ENCODE peak calls at places on chromosomes 2 and 18, in four cellular contexts. One of them, this sample, is unnamed.

GRCh38 chr2:132953771-132954170 is 283.8 kb upstream of the LYPD1 start:
- DNase-seq in Peyer's patch: no peak
- DNase-seq in GM12865: peak
- DNase-seq in DMS153: no peak
- DNase-seq in this sample: no peak

GRCh38 chr2:152421521-152422367 is 86.8 kb downstream of the FMNL2 start:
- DNase-seq in DMS153: peak
- DNase-seq in Peyer's patch: no peak
- DNase-seq in GM12865: peak
- DNase-seq in this sample: peak

GRCh38 chr2:200338692-200339091 is 32.2 kb downstream of the SPATS2L start:
- DNase-seq in GM12865: no peak
- DNase-seq in Peyer's patch: no peak
- DNase-seq in DMS153: no peak
- DNase-seq in this sample: no peak

GRCh38 chr2:203396667-203397066 is 68.5 kb downstream of the ABI2 start:
- DNase-seq in Peyer's patch: no peak
- DNase-seq in DMS153: no peak
- DNase-seq in GM12865: no peak
- DNase-seq in this sample: no peak

GRCh38 chr2:106812377-106812776 is 73.6 kb downstream of the ST6GAL2 start:
- DNase-seq in DMS153: no peak
- DNase-seq in Peyer's patch: no peak
- DNase-seq in GM12865: no peak
- DNase-seq in this sample: no peak

GRCh38 chr18:74040459-74041332 is 106.9 kb downstream of the FBXO15 start:
- DNase-seq in DMS153: no peak
- DNase-seq in Peyer's patch: peak
- DNase-seq in GM12865: peak
- DNase-seq in this sample: peak

GRCh38 chr18:12862874-12863482 is 21.1 kb downstream of the PTPN2 start:
- DNase-seq in GM12865: no peak
- DNase-seq in Peyer's patch: no peak
- DNase-seq in DMS153: no peak
- DNase-seq in this sample: no peak

GRCh38 chr2:151634726-151635467 is 99.4 kb downstream of the NEB start:
- DNase-seq in GM12865: no peak
- DNase-seq in Peyer's patch: no peak
- DNase-seq in DMS153: no peak
- DNase-seq in this sample: no peak

GRCh38 chr2:220090050-220090449 is 462.6 kb downstream of the SLC4A3 start:
- DNase-seq in DMS153: no peak
- DNase-seq in Peyer's patch: no peak
- DNase-seq in GM12865: no peak
- DNase-seq in this sample: no peak

GRCh38 chr18:51654441-51655326 is 457.2 kb upstream of the MEX3C start:
- DNase-seq in DMS153: no peak
- DNase-seq in GM12865: peak
- DNase-seq in Peyer's patch: no peak
- DNase-seq in this sample: no peak

GRCh38 chr2:34105015-34105767 is 506.1 kb upstream of the FAM98A start:
- DNase-seq in GM12865: no peak
- DNase-seq in DMS153: no peak
- DNase-seq in Peyer's patch: no peak
- DNase-seq in this sample: no peak

GRCh38 chr2:81976998-81977397 is 1672.4 kb upstream of the LRRTM1 start:
- DNase-seq in DMS153: no peak
- DNase-seq in GM12865: no peak
- DNase-seq in Peyer's patch: no peak
- DNase-seq in this sample: no peak

GRCh38 chr18:14922031-14922430 is 174.1 kb downstream of the ANKRD30B start:
- DNase-seq in Peyer's patch: no peak
- DNase-seq in DMS153: no peak
- DNase-seq in GM12865: no peak
- DNase-seq in this sample: no peak